ENCODE peak calls at places on chromosomes 4 and X, in nine cellular contexts. I is HCT116, S is GM23248, N is DND-41, U is IMR-90, M is K562, O is hepatocyte, L is PC-3, H is mammary epithelial cell. T is an unnamed sample.

GRCh38 chr4:118388621-118389020 is 35.8 kb upstream of the PRSS12 start:
- DNase-seq in M (no peak), U (no peak), L (no peak), N (no peak), S (no peak), H (no peak), O (no peak), I (no peak), T (no peak)

GRCh38 chr4:2824329-2825183 is 19.1 kb upstream of the ADD1 start:
- DNase-seq in O (no peak), H (no peak), S (no peak), I (no peak), N (no peak), U (no peak), M (no peak), L (no peak), T (no peak)

GRCh38 chrX:121110536-121110935 is 63.1 kb downstream of the GLUD2 start:
- DNase-seq in O (no peak), U (no peak), I (no peak), M (no peak), N (no peak), H (no peak), S (no peak), L (no peak), T (no peak)

GRCh38 chr4:7430368-7430964 is 4.3 kb downstream of the PSAPL1 start:
- DNase-seq in M (no peak), U (no peak), I (peak; percentile 2), S (no peak), H (peak; percentile 30), L (peak; percentile 39), O (peak; percentile 56), N (no peak), T (no peak)

GRCh38 chrX:140163376-140164159 is 198.2 kb upstream of the CXorf66 start:
- DNase-seq in L (no peak), H (no peak), M (no peak), S (peak; percentile 73), I (no peak), O (no peak), N (no peak), U (peak; percentile 3), T (no peak)

GRCh38 chr4:28146191-28146590 is 1285.5 kb downstream of the STIM2 start:
- DNase-seq in O (no peak), L (no peak), M (no peak), N (no peak), H (peak; percentile 7), U (no peak), S (no peak), I (no peak), T (no peak)

GRCh38 chr4:39096847-39097246 is 34.8 kb downstream of the KLHL5 start:
- DNase-seq in N (no peak), U (no peak), S (no peak), L (no peak), O (no peak), M (no peak), I (no peak), H (no peak), T (no peak)

GRCh38 chr4:189834586-189834985 is 106.1 kb upstream of the FRG1 start:
- DNase-seq in S (no peak), M (no peak), U (no peak), H (no peak), N (no peak), O (no peak), I (no peak), L (no peak), T (no peak)

GRCh38 chr4:80075995-80076394 is 3.0 kb upstream of the ANTXR2 start:
- DNase-seq in N (no peak), U (no peak), O (no peak), I (no peak), M (no peak), L (no peak), H (no peak), S (no peak), T (no peak)

GRCh38 chrX:55357236-55357635 is 92.5 kb upstream of the PAGE3 start:
- DNase-seq in H (no peak), S (no peak), I (no peak), O (no peak), U (no peak), M (no peak), N (no peak), L (no peak), T (no peak)

GRCh38 chrX:7252013-7252610 is 104.2 kb upstream of the PUDP start:
- DNase-seq in L (peak; percentile 85), N (no peak), M (no peak), H (peak; percentile 57), S (no peak), O (no peak), U (no peak), I (no peak), T (no peak)

DNA sequence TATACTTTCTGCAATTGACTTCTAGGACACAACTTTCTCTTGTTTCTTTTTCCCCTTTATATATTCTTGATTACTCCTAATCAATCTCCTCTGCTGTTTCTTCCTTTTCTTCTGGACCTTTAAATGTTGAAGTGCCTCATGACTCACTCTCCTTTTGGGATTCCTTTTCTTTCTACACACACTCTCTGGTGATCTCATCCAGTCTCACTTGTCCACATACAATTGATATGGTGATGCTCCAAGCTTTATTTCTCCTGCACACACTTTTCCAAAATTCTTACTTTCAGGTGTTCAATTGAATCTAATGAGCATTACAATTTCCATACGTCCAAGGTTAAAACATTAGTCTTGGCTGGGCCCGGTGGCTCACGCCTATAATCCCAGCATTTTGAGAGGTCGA is 794.8 kb upstream of the EPHA5 start:
- DNase-seq in O (no peak), S (no peak), H (peak; percentile 0), I (no peak), U (peak; percentile 3), N (no peak), L (peak; percentile 50), M (no peak), T (no peak)
- H3K4me3 ChIP-seq in O (no peak overlapping the region), S (no peak overlapping the region), H (no peak overlapping the region), I (no peak overlapping the region), U (no peak overlapping the region), N (no peak overlapping the region), L (no peak overlapping the region), M (no peak overlapping the region), T (no peak overlapping the region)

DNA sequence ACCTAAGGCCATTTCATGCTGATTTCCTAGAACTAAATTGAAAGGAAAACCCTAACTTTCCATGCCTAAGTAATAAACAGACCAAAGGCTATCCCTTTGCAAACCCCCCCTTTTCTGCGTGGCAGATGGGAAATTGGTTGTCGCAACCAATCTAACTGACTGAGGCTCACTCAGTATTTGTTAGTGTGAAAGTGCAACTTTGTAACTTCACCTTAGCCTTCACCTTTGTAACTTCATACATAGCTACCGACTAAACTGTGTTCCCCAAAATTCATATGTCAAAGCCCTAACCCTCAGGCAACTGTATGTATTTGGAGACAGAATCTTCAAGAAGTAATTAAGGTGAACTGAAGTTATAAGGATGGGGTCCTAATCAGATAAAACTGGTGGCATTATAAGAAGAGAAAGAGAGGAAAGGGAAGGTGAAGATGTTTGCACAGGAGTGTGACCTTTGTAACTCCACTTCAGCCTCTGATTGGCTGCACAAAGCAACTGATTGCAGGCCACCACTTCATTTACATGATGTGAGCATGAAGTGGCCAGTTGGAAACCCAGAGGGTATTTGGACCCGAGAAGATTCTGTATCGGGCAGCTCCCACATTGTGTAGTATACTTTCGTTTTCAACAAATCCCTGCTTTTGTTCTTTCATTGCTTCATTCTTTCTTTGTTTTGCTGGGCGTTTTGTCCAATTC is 4.9 kb upstream of the TMEM33 start:
- DNase-seq in O (no peak), S (no peak), L (no peak), M (no peak), N (no peak), H (no peak), I (no peak), U (no peak), T (no peak)
- H2AFZ ChIP-seq in O (no peak overlapping the region), S (no peak overlapping the region), L (no peak overlapping the region), M (peak overlapping the region; percentile 53), N (no peak overlapping the region), H (peak overlapping the region; percentile 87), I (no peak overlapping the region), U (no peak overlapping the region), T (no peak overlapping the region)

DNA sequence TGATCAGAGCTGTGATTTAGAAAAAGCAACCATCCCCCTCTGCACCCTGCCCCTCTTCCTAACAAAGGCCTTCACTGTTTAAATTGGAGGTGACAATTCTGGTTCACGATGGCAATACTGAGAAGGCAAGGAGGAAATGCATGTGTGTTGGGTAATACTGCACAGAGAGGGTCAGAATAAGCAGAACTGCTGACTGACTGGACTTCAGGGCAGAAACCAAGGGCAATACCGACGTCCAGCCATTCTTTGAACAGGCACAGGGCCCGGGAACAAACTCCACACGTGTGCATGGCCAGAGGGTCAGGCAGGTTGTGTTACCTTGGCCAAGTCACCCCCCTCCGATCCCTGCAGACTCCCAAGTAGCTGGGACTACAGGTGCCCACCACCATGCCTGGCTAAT is 6.0 kb downstream of the ACSL1 start:
- DNase-seq in N (no peak), U (no peak), H (no peak), O (no peak), M (no peak), I (no peak), S (no peak), L (no peak), T (no peak)
- H3K4me3 ChIP-seq in N (no peak overlapping the region), U (no peak overlapping the region), H (no peak overlapping the region), O (no peak overlapping the region), M (no peak overlapping the region), I (no peak overlapping the region), S (no peak overlapping the region), L (no peak overlapping the region), T (no peak overlapping the region)

GRCh38 chr4:82906469-82906868 is 5.9 kb downstream of the THAP9 start:
- DNase-seq in U (no peak), S (no peak), L (no peak), I (no peak), M (no peak), O (no peak), N (no peak), H (no peak), T (no peak)
- H2AFZ ChIP-seq in U (no peak overlapping the region), S (no peak overlapping the region), L (no peak overlapping the region), I (no peak overlapping the region), M (no peak overlapping the region), O (no peak overlapping the region), N (no peak overlapping the region), H (no peak overlapping the region), T (peak overlapping the region; percentile 3)

GRCh38 chr4:78642934-78643333 is 91.4 kb downstream of the ANXA3 start:
- DNase-seq in H (no peak), N (no peak), O (no peak), U (no peak), L (no peak), M (no peak), I (no peak), S (no peak), T (no peak)
- H3K4me3 ChIP-seq in H (no peak overlapping the region), N (no peak overlapping the region), O (no peak overlapping the region), U (no peak overlapping the region), L (no peak overlapping the region), M (no peak overlapping the region), I (no peak overlapping the region), S (no peak overlapping the region), T (no peak overlapping the region)

T was measured in OCI-LY7.